ENCODE peak calls at places on chromosomes 2 and 18, in seven cellular contexts. U, F, E, S, L, R and T are unnamed samples.

GRCh38 chr2:128413718-128414341 is 95.2 kb upstream of the HS6ST1 start:
- DNase-seq in S (no peak), R (no peak), E (no peak), F (no peak), L (no peak), U (peak), T (no peak)

GRCh38 chr2:160694631-160695030 is 201.0 kb upstream of the RBMS1 start:
- DNase-seq in U (no peak), R (no peak), S (no peak), E (no peak), F (no peak), L (no peak), T (no peak)

GRCh38 chr18:65477450-65477849 is 273.4 kb upstream of the CDH7 start:
- DNase-seq in F (no peak), R (no peak), E (no peak), U (no peak), S (no peak), L (no peak), T (no peak)

GRCh38 chr2:182951948-182952663 is 85.7 kb upstream of the FRZB start:
- DNase-seq in U (no peak), L (no peak), F (no peak), S (no peak), R (no peak), E (no peak), T (no peak)

GRCh38 chr18:35750929-35751328 is 169.4 kb downstream of the GALNT1 start:
- DNase-seq in S (no peak), U (no peak), L (no peak), R (no peak), E (no peak), F (no peak), T (no peak)

GRCh38 chr18:34522627-34523026 is 187.5 kb upstream of the DTNA start:
- DNase-seq in F (no peak), L (peak), E (no peak), U (no peak), S (no peak), R (no peak), T (no peak)

GRCh38 chr18:11324956-11325873 is 175.8 kb upstream of the PIEZO2 start:
- DNase-seq in E (peak), F (no peak), L (no peak), S (no peak), R (no peak), U (no peak), T (no peak)

GRCh38 chr18:40624959-40625358 is 1330.1 kb upstream of the PIK3C3 start:
- DNase-seq in S (no peak), U (no peak), F (no peak), R (no peak), E (no peak), L (no peak), T (no peak)

GRCh38 chr2:28753043-28753683 is 1.5 kb downstream of the PPP1CB start:
- DNase-seq in E (no peak), U (peak), F (no peak), R (peak), L (peak), S (peak), T (no peak)

GRCh38 chr2:151150325-151150724 is 111.3 kb downstream of the RBM43 start:
- DNase-seq in E (no peak), R (no peak), U (no peak), S (no peak), L (no peak), F (no peak), T (no peak)

GRCh38 chr2:233081731-233082221 is 21.6 kb downstream of the INPP5D start:
- DNase-seq in F (no peak), R (no peak), L (no peak), S (no peak), E (no peak), U (no peak), T (no peak)

GRCh38 chr18:70190529-70190928 is 15.0 kb downstream of the RTTN start:
- DNase-seq in L (no peak), E (no peak), U (no peak), R (no peak), F (no peak), S (no peak), T (no peak)

GRCh38 chr2:226011716-226012115 is 612.2 kb downstream of the NYAP2 start:
- DNase-seq in R (no peak), S (no peak), L (no peak), E (no peak), F (no peak), U (no peak), T (no peak)

GRCh38 chr2:47189635-47190034 is 34.5 kb upstream of the STPG4 start:
- DNase-seq in L (no peak), E (peak), R (no peak), S (no peak), F (no peak), U (peak), T (no peak)

GRCh38 chr2:39730276-39730675 is 48.8 kb downstream of the THUMPD2 start:
- DNase-seq in U (no peak), E (no peak), S (no peak), F (no peak), R (no peak), L (no peak), T (no peak)

GRCh38 chr2:37928377-37928776 is 3.3 kb downstream of the RMDN2 start:
- DNase-seq in S (peak), U (peak), E (no peak), F (no peak), R (no peak), L (no peak), T (no peak)

GRCh38 chr18:46632401-46633089 is 24.5 kb downstream of the LOXHD1 start:
- DNase-seq in S (no peak), F (no peak), L (no peak), E (no peak), R (no peak), U (no peak), T (no peak)

GRCh38 chr2:45681675-45682074 is 30.2 kb downstream of the PRKCE start:
- DNase-seq in L (no peak), E (peak), U (peak), F (no peak), R (peak), S (peak), T (no peak)

GRCh38 chr2:101625387-101625786 is 72.1 kb upstream of the MAP4K4 start:
- DNase-seq in L (no peak), E (no peak), U (no peak), F (no peak), S (no peak), R (peak), T (no peak)

GRCh38 chr2:113390133-113390849 is 47.2 kb upstream of the ZNG1B start:
- DNase-seq in R (peak), U (peak), S (peak), E (peak), F (peak), L (no peak), T (peak)

GRCh38 chr2:149101818-149102217 is 63.3 kb downstream of the LYPD6B start:
- DNase-seq in S (no peak), L (no peak), F (no peak), R (no peak), E (no peak), U (no peak), T (no peak)

GRCh38 chr2:171893824-171894611 is at the start of gene SLC25A12:
- DNase-seq in F (peak), L (peak), S (peak), E (peak), U (peak), R (peak), T (peak)

GRCh38 chr18:77342736-77343135 is 93.1 kb downstream of the GALR1 start:
- DNase-seq in F (no peak), R (no peak), S (no peak), L (no peak), U (no peak), E (no peak), T (no peak)

GRCh38 chr2:102667072-102667471 is 47.7 kb downstream of the SLC9A2 start:
- DNase-seq in U (no peak), S (no peak), E (no peak), L (no peak), R (no peak), F (no peak), T (no peak)

GRCh38 chr2:230691005-230691647 is 21.5 kb upstream of the CAB39 start:
- DNase-seq in S (no peak), E (no peak), U (no peak), F (no peak), L (no peak), R (peak), T (no peak)

GRCh38 chr2:231452799-231453508 is 11.3 kb downstream of the NCL start:
- DNase-seq in E (no peak), U (no peak), L (no peak), S (no peak), F (no peak), R (no peak), T (no peak)

GRCh38 chr2:171160119-171160629 is 519 bp downstream of the TLK1 start:
- DNase-seq in E (peak), S (peak), U (peak), F (peak), R (peak), L (peak), T (peak)

GRCh38 chr2:190674966-190675650 is 26.2 kb downstream of the NAB1 start:
- DNase-seq in S (no peak), E (no peak), L (no peak), F (no peak), U (no peak), R (no peak), T (no peak)

GRCh38 chr2:30294147-30294546 is 62.8 kb downstream of the LBH start:
- DNase-seq in R (no peak), U (no peak), E (no peak), F (no peak), L (no peak), S (no peak), T (no peak)